ENCODE peak calls at places on chromosomes 5 and 9, in ten cellular contexts. G, Y, B, Z, D, U, K, X, W and O are unnamed samples.
A peak's percentile ranks its signal among the peaks of the same experiment; 100 is the strongest.

GRCh38 chr5:53545744-53546143 is 14.7 kb upstream of the NDUFS4 start:
- DNase-seq in D (no peak), Z (no peak), W (no peak), K (no peak), B (no peak), G (no peak), U (no peak), Y (no peak), X (no peak), O (no peak)

GRCh38 chr5:139392678-139393496 is 2.0 kb downstream of the PROB1 start:
- DNase-seq in K (no peak), U (no peak), G (peak; percentile 89), Y (peak; percentile 76), Z (no peak), W (no peak), D (peak; percentile 85), X (peak; percentile 74), B (peak; percentile 89), O (peak; percentile 83)

GRCh38 chr5:643811-644271 is 31.7 kb downstream of the CEP72 start:
- DNase-seq in W (peak; percentile 64), X (no peak), Y (no peak), G (no peak), K (no peak), Z (no peak), B (peak; percentile 68), D (no peak), U (no peak), O (no peak)

GRCh38 chr9:136170291-136170901 is 34.5 kb downstream of the LHX3 start:
- DNase-seq in G (peak; percentile 77), Z (no peak), W (no peak), K (no peak), D (peak; percentile 39), X (peak; percentile 20), U (no peak), Y (peak; percentile 54), B (no peak), O (peak; percentile 53)

GRCh38 chr5:15774632-15775031 is 274.7 kb downstream of the FBXL7 start:
- DNase-seq in U (no peak), X (no peak), Z (no peak), B (no peak), D (no peak), Y (no peak), G (no peak), K (no peak), W (no peak), O (no peak)

GRCh38 chr5:107736608-107737007 is 65.9 kb upstream of the EFNA5 start:
- DNase-seq in B (no peak), Z (no peak), G (no peak), X (no peak), D (no peak), Y (no peak), K (no peak), W (no peak), U (no peak), O (no peak)

GRCh38 chr5:137822983-137823382 is 44.7 kb upstream of the MYOT start:
- DNase-seq in Z (no peak), G (no peak), B (no peak), D (no peak), Y (no peak), W (no peak), X (no peak), U (no peak), K (no peak), O (no peak)

GRCh38 chr9:36864491-36865410 is 169.3 kb downstream of the PAX5 start:
- DNase-seq in Z (no peak), B (peak; percentile 64), G (peak; percentile 81), X (no peak), Y (no peak), K (no peak), D (no peak), U (no peak), W (peak; percentile 13), O (no peak)

GRCh38 chr9:124483481-124483880 is 23.7 kb downstream of the NR5A1 start:
- DNase-seq in D (no peak), W (no peak), Z (no peak), K (no peak), X (no peak), B (no peak), G (no peak), Y (no peak), U (no peak), O (no peak)

GRCh38 chr5:9387879-9388278 is 158.0 kb downstream of the SEMA5A start:
- DNase-seq in X (no peak), B (no peak), Z (no peak), Y (no peak), G (no peak), U (no peak), K (no peak), W (no peak), D (no peak), O (no peak)

GRCh38 chr9:73916016-73916673 is 581.0 kb upstream of the RORB start:
- DNase-seq in Y (no peak), G (no peak), W (no peak), D (no peak), B (no peak), K (no peak), U (no peak), Z (no peak), X (no peak), O (no peak)